ENCODE peak calls at places on chromosomes 13 and 19, in nine cellular contexts. M is EL; O is stromal cell of bone marrow; L is dorsolateral prefrontal cortex; N is transverse colon; P is naive thymus-derived CD4-positive, alpha-beta T cell; X is naive thymus-derived CD8-positive, alpha-beta T cell; K is stimulated activated CD4-positive, alpha-beta T cell treated with anti-CD3 and anti-CD28 coated beads, TNF-alpha, amount 100 ng/mL, for 48 hours; U is activated T-helper 1 cell treated with anti-CD3 and anti-CD28 coated beads, Interleukin-12 subunit alpha, Interleukin-12 subunit beta, Interleukin-2, Interleukin-4 antibody, amounts not matched to agents 30 ng/mL and 10 ng/mL and 1 ng/mL, durations not matched to agents 14 hours and 24 hours and 36 hours. I is an unnamed sample.
A peak's percentile ranks its signal among the peaks of the same experiment; 100 is the strongest.

GRCh38 chr13:94658926-94659649 is 53.3 kb downstream of the SOX21 start:
- DNase-seq in K (no peak), M (no peak), N (no peak), P (no peak), X (no peak), O (no peak), L (no peak), U (no peak), I (no peak)

GRCh38 chr19:40700083-40700482 is 9.6 kb upstream of the NUMBL start:
- DNase-seq in P (no peak), M (no peak), X (no peak), U (no peak), N (no peak), K (no peak), L (no peak), O (no peak), I (no peak)

GRCh38 chr13:28613562-28613961 is 45.4 kb upstream of the POMP start:
- DNase-seq in X (no peak), N (no peak), O (no peak), U (no peak), K (no peak), L (no peak), M (no peak), P (no peak), I (no peak)

GRCh38 chr13:76440568-76440967 is 445.6 kb downstream of the KCTD12 start:
- DNase-seq in X (no peak), P (no peak), K (no peak), M (no peak), O (no peak), L (no peak), U (no peak), N (no peak), I (no peak)

GRCh38 chr13:98782654-98783053 is 30.2 kb upstream of the SLC15A1 start:
- DNase-seq in K (no peak), O (no peak), M (no peak), P (no peak), X (no peak), U (no peak), N (no peak), L (no peak), I (no peak)

GRCh38 chr19:46410205-46411087 is 2.9 kb downstream of the CCDC8 start:
- DNase-seq in N (no peak), O (no peak), M (no peak), L (no peak), X (no peak), P (no peak), K (no peak), U (no peak), I (no peak)

GRCh38 chr19:47005164-47005641 is 14.4 kb upstream of the NPAS1 start:
- DNase-seq in K (no peak), U (no peak), N (no peak), X (no peak), M (no peak), L (no peak), O (no peak), P (no peak), I (peak; percentile 51)

GRCh38 chr19:32287086-32287485 is 58.3 kb upstream of the ZNF507 start:
- DNase-seq in P (no peak), M (no peak), K (no peak), N (no peak), U (no peak), L (no peak), O (no peak), X (no peak), I (no peak)

GRCh38 chr19:16266586-16266942 is 58.1 kb upstream of the KLF2 start:
- DNase-seq in M (no peak), P (peak; percentile 32), N (no peak), X (peak; percentile 64), O (no peak), K (peak; percentile 12), U (peak; percentile 22), L (no peak), I (no peak)

GRCh38 chr19:31378404-31378803 is 29.2 kb upstream of the TSHZ3 start:
- DNase-seq in N (peak; percentile 15), K (no peak), L (no peak), U (no peak), X (no peak), O (peak; percentile 93), P (no peak), M (peak; percentile 80), I (no peak)

I was measured in ELF-1.